ENCODE peak calls at places on chromosomes 5 and 9, in seven cellular contexts. N is lower lobe of right lung, J is heart right ventricle, B is heart left ventricle, L is transverse colon, K is right atrium auricular region, S is ovary. U is an unnamed sample. For H3K4me1, the result is how much of the 10 kb centered on the place peaks cover.

GRCh38 chr9:98774746-98775145 is 21.6 kb downstream of the ANKS6 start:
- DNase-seq in N (no peak), S (no peak), J (no peak), K (peak), L (no peak), B (no peak), U (no peak)

GRCh38 chr9:89477811-89478583 is 19.9 kb downstream of the SEMA4D start:
- DNase-seq in K (no peak), N (no peak), B (no peak), S (peak), L (no peak), J (peak), U (peak)

GRCh38 chr5:78886650-78887230 is 98.4 kb downstream of the ARSB start:
- DNase-seq in J (no peak), B (no peak), L (no peak), K (no peak), N (no peak), S (no peak), U (no peak)

GRCh38 chr9:127833555-127833954 is 20.9 kb downstream of the ENG start:
- DNase-seq in N (no peak), S (no peak), L (no peak), J (no peak), B (no peak), K (no peak), U (no peak)

GRCh38 chr5:8953016-8953415 is 592.9 kb downstream of the SEMA5A start:
- DNase-seq in B (no peak), J (no peak), L (no peak), N (no peak), K (no peak), S (no peak), U (no peak)

GRCh38 chr5:56412601-56413379 is 179.7 kb upstream of the ANKRD55 start:
- DNase-seq in K (peak), S (no peak), L (peak), J (peak), B (peak), N (peak), U (no peak)

GRCh38 chr5:102690910-102691309 is 64.2 kb upstream of the PAM start:
- DNase-seq in S (no peak), L (no peak), K (no peak), B (no peak), J (no peak), N (no peak), U (no peak)

GRCh38 chr9:17699615-17700315 is 120.9 kb downstream of the SH3GL2 start:
- DNase-seq in L (no peak), K (no peak), B (no peak), J (no peak), S (no peak), N (no peak), U (no peak)

GRCh38 chr9:37938121-37938906 is 34.4 kb upstream of the SLC25A51 start:
- DNase-seq in B (peak), L (no peak), N (peak), J (no peak), S (no peak), K (peak), U (peak)

GRCh38 chr9:89640391-89640790 is 35.6 kb downstream of the GADD45G start:
- DNase-seq in N (peak), S (no peak), B (peak), J (no peak), K (no peak), L (no peak), U (no peak)

GRCh38 chr9:93093081-93093448 is 3.0 kb upstream of the CARD19 start:
- DNase-seq in N (peak), K (no peak), S (peak), B (no peak), J (no peak), L (no peak), U (no peak)

GRCh38 chr9:99350461-99350860 is 128.4 kb downstream of the SEC61B start:
- DNase-seq in N (no peak), L (no peak), S (no peak), K (no peak), J (no peak), B (no peak), U (no peak)

GRCh38 chr9:80382523-80382922 is 810.8 kb downstream of the TLE4 start:
- DNase-seq in K (no peak), L (no peak), B (no peak), N (no peak), J (no peak), S (no peak), U (no peak)

GRCh38 chr5:31962928-31963327 is 211.2 kb downstream of the GOLPH3 start:
- DNase-seq in S (no peak), L (no peak), K (no peak), N (no peak), J (no peak), B (no peak), U (no peak)

GRCh38 chr9:78857371-78858225 is 560.7 kb downstream of the PSAT1 start:
- DNase-seq in B (no peak), N (no peak), K (no peak), L (no peak), J (no peak), S (no peak), U (no peak)

GRCh38 chr5:147403659-147404640 is 105.9 kb downstream of the DPYSL3 start:
- DNase-seq in K (peak), B (peak), S (peak), L (peak), J (peak), N (no peak), U (no peak)

GRCh38 chr5:18252559-18252958 is 618.3 kb downstream of the TAF11L14 start:
- DNase-seq in N (no peak), K (no peak), L (no peak), S (no peak), B (no peak), J (no peak), U (no peak)

GRCh38 chr5:160237571-160238093 is 8.3 kb downstream of the FABP6 start:
- DNase-seq in L (no peak), J (no peak), N (no peak), B (no peak), K (no peak), S (no peak), U (no peak)

GRCh38 chr9:34522971-34523797 is at the start of gene ENHO:
- DNase-seq in K (peak), S (peak), J (peak), N (peak), L (peak), B (peak), U (peak)

GRCh38 chr5:6399978-6400910 is 21.9 kb upstream of the MED10 start:
- DNase-seq in K (peak), B (no peak), N (no peak), J (no peak), L (no peak), S (no peak), U (no peak)

GRCh38 chr9:124209279-124209678 is 48.5 kb upstream of the NEK6 start:
- DNase-seq in L (no peak), J (no peak), N (no peak), S (no peak), K (no peak), B (no peak), U (no peak)

GRCh38 chr5:149228610-149229297 is 42.9 kb upstream of the AFAP1L1 start:
- DNase-seq in L (peak), S (no peak), J (peak), K (peak), B (peak), N (no peak), U (peak)

GRCh38 chr5:163760498-163760897 is 255.1 kb downstream of the MAT2B start:
- DNase-seq in L (no peak), B (no peak), J (no peak), K (no peak), S (no peak), N (no peak), U (no peak)

GRCh38 chr5:74434124-74434899 is 206.2 kb downstream of the ENC1 start:
- DNase-seq in S (no peak), B (no peak), K (no peak), L (no peak), J (peak), N (no peak), U (no peak)

GRCh38 chr9:137168575-137168906 is 1.3 kb downstream of the LRRC26 start:
- DNase-seq in K (no peak), N (no peak), L (no peak), S (no peak), J (no peak), B (no peak), U (no peak)

GRCh38 chr5:74865799-74866652 is at the start of gene FAM169A:
- DNase-seq in B (peak), J (peak), L (peak), S (peak), K (no peak), N (peak), U (peak)

GRCh38 chr9:116700882-116701836 is 14.1 kb downstream of the TRIM32 start:
- DNase-seq in S (no peak), N (no peak), B (no peak), K (no peak), L (no peak), J (no peak), U (no peak)

GRCh38 chr9:88005146-88005750 is 30.9 kb upstream of the CDK20 start:
- DNase-seq in K (no peak), N (no peak), B (no peak), J (no peak), S (no peak), L (no peak), U (no peak)

GRCh38 chr9:447230-448025 is 232.8 kb downstream of the DOCK8 start:
- DNase-seq in S (no peak), K (no peak), B (no peak), J (no peak), L (peak), N (no peak), U (no peak)

GRCh38 chr9:85515021-85515420 is 226.7 kb downstream of the AGTPBP1 start:
- DNase-seq in S (no peak), B (no peak), K (no peak), N (no peak), J (no peak), L (no peak), U (no peak)

GRCh38 chr5:162067651-162068411 is at the start of gene GABRG2:
- DNase-seq in S (no peak), K (no peak), N (no peak), B (no peak), J (no peak), L (no peak), U (no peak)

GRCh38 chr5:43422143-43422542 is 10.0 kb upstream of the CCL28 start:
- DNase-seq in N (no peak), B (no peak), J (no peak), L (peak), S (no peak), K (no peak), U (peak)

GRCh38 chr9:133848471-133848870 is 110.3 kb upstream of the SARDH start:
- DNase-seq in L (no peak), N (no peak), K (no peak), S (no peak), B (no peak), J (no peak), U (no peak)

DNA sequence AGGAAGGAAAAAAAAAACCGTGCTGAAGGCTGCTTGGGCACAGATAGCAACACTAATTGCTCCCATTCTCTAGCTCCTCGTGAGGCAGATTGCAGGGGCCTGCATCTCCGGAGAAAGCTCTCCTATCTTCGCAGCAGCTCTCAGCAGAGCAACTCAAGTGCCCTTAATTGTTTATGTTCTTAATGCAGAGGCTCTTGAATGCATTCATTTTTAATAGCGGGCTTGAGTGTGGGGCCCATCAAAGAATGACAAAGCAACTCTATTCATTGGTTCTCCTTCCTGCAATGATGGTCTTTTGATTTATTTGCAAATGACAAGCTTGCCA is 23.9 kb downstream of the TLE1 start:
- DNase-seq in B (no peak), K (no peak), J (no peak), S (no peak), N (no peak), L (no peak), U (no peak)
- H3K4me1 ChIP-seq in B (under half), K (under half), J (under half), S (under half), N (under half), L (under half), U (under half)

DNA sequence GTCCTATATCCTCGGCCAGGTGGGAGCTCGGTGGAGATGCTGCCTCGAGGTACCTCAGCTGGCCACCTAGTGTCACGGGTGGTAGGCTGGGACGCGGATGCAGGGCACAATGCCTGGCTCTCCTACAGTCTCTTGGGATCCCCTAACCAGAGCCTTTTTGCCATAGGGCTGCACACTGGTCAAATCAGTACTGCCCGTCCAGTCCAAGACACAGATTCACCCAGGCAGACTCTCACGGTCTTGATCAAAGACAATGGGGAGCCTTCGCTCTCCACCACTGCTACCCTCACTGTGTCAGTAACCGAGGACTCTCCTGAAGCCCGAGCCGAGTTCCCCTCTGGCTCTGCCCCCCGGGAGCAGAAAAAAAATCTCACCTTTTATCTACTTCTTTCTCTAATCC is 2.0 kb downstream of the PCDHGC3 start:
- DNase-seq in N (no peak), J (no peak), K (no peak), S (no peak), B (no peak), L (no peak), U (no peak)
- H3K4me3 ChIP-seq in N (peak), J (peak), K (peak), S (peak), B (peak), L (peak), U (no peak)

GRCh38 chr9:76465442-76466298 is 6.7 kb downstream of the GCNT1 start:
- DNase-seq in L (no peak), S (no peak), N (no peak), K (no peak), B (no peak), J (no peak), U (no peak)
- H3K4me1 ChIP-seq in L (under half), S (under half), N (under half), K (under half), B (under half), J (under half), U (under half)

DNA sequence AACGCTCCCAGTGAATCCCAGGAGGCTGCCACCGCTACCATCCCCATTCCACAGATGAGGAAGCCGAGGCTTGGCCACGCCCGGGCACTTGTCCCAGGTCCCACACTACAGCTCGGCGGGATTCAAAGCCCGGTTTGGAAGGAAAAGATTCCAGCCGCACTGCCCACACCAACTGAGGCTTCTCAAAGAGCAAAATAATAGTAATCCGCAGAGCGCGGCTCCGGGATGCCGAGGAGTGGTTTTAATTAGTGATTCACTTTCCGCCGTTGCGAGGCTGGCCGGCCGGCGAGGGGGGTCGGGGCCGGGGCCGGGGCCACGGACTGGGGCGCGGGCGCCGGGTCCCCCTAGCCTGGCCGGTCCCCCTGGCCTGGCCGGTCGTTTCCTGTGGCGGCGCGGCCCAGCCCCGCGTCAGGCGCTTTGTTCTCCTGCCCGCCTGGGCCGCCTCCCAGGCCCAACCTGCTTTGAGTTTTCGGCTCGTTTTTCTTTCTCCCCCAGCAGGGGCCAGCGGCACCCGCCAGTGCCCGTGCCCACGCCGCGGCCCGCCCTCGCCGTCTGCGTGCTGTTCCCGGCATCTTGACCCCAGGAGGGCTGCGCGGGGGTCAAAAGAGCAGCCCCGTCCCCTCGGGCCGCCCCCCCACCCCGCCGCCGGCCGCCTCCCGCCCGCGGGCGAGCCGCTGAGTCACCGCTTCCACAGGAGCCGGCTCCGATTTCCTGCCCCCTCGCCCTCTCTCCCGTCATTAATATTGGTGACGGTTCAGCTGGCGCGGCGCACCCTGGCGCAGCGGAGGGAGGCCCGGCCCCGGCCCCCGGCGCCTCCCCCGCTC is 31.2 kb downstream of the FGF18 start:
- DNase-seq in J (peak), B (peak), N (peak), S (peak), L (peak), K (peak), U (peak)
- H3K4me3 ChIP-seq in J (peak), B (peak), N (peak), S (peak), L (peak), K (peak), U (peak)